ENCODE peak calls at places on chromosomes 12 and 14, in six cellular contexts. Z is lower leg skin; J is activated CD4-positive, alpha-beta T cell treated with anti-CD3 and anti-CD28 coated beads, Interleukin-2, amount 50 U/mL, for 48 hours; P is left cardiac atrium; O is GM12891; D is naive thymus-derived CD8-positive, alpha-beta T cell. Y is an unnamed sample.

GRCh38 chr12:54173066-54173726 is 15.6 kb downstream of the SMUG1 start:
- DNase-seq in Z (no peak), J (peak), P (peak), O (peak), D (peak), Y (peak)

GRCh38 chr12:114671664-114672476 is 12.1 kb downstream of the TBX3 start:
- DNase-seq in Z (no peak), J (no peak), P (no peak), O (no peak), D (no peak), Y (no peak)

GRCh38 chr14:85050180-85050579 is 479.8 kb upstream of the FLRT2 start:
- DNase-seq in Z (no peak), J (no peak), P (no peak), O (no peak), D (no peak), Y (no peak)

GRCh38 chr14:101195309-101195724 is 291.8 kb upstream of the RTL1 start:
- DNase-seq in Z (no peak), J (no peak), P (no peak), O (no peak), D (no peak), Y (no peak)

GRCh38 chr12:125143491-125143890 is 78.3 kb downstream of the AACS start:
- DNase-seq in Z (no peak), J (no peak), P (peak), O (no peak), D (no peak), Y (no peak)

GRCh38 chr12:131375261-131375971 is 335.5 kb upstream of the SFSWAP start:
- DNase-seq in Z (no peak), J (no peak), P (no peak), O (no peak), D (no peak), Y (no peak)

GRCh38 chr14:55440385-55440784 is at the start of gene TBPL2:
- DNase-seq in Z (no peak), J (no peak), P (no peak), O (no peak), D (no peak), Y (no peak)

GRCh38 chr12:42603246-42603645 is 13.7 kb upstream of the PRICKLE1 start:
- DNase-seq in Z (no peak), J (no peak), P (no peak), O (no peak), D (no peak), Y (no peak)

GRCh38 chr14:55535521-55536207 is 44.3 kb upstream of the KTN1 start:
- DNase-seq in Z (no peak), J (no peak), P (no peak), O (no peak), D (no peak), Y (no peak)

GRCh38 chr12:132148368-132149045 is 4.2 kb downstream of the NOC4L start:
- DNase-seq in Z (no peak), J (no peak), P (no peak), O (no peak), D (no peak), Y (no peak)

GRCh38 chr14:75077794-75078193 is 8.4 kb downstream of the ZC2HC1C start:
- DNase-seq in Z (no peak), J (no peak), P (no peak), O (no peak), D (no peak), Y (no peak)

GRCh38 chr14:50944647-50945413 is 547 bp upstream of the PYGL start:
- DNase-seq in Z (peak), J (peak), P (peak), O (no peak), D (no peak), Y (no peak)

Y was measured in GM12892.